ENCODE peak calls at places on chromosomes 2 and 18, in ten cellular contexts. R is H9, F is GM10248, L is astrocyte of the spinal cord, A is MCF 10A, S is cardiac fibroblast, Q is right atrium auricular region, W is uterus, O is HFF-Myc, U is HCT116. J is an unnamed sample.
A peak's percentile ranks its signal among the peaks of the same experiment; 100 is the strongest.

GRCh38 chr2:102286041-102286440 is 25.3 kb upstream of the IL1RL1 start:
- DNase-seq in Q (no peak), L (no peak), O (no peak), W (no peak), A (no peak), U (no peak), R (no peak), F (no peak), S (no peak), J (no peak)

GRCh38 chr18:79523738-79524180 is 128.0 kb downstream of the NFATC1 start:
- DNase-seq in O (no peak), S (no peak), Q (peak; percentile 57), A (no peak), L (no peak), R (no peak), W (peak; percentile 15), U (no peak), F (peak; percentile 76), J (no peak)

GRCh38 chr2:82959677-82960076 is 1499.4 kb downstream of the SUCLG1 start:
- DNase-seq in R (no peak), O (no peak), S (no peak), U (no peak), A (no peak), F (no peak), W (no peak), L (peak; percentile 1), Q (no peak), J (no peak)

GRCh38 chr2:23426284-23426905 is 41.4 kb downstream of the KLHL29 start:
- DNase-seq in W (peak; percentile 39), L (peak; percentile 55), A (peak; percentile 67), U (no peak), R (peak; percentile 20), S (peak; percentile 73), Q (peak; percentile 81), O (no peak), F (no peak), J (peak; percentile 86)

GRCh38 chr2:121489944-121490585 is 40.6 kb upstream of the RNU4ATAC start:
- DNase-seq in S (no peak), F (no peak), R (no peak), O (no peak), A (peak; percentile 21), U (no peak), W (no peak), Q (no peak), L (no peak), J (peak; percentile 79)

GRCh38 chr2:73032702-73033097 is 38.8 kb downstream of the SFXN5 start:
- DNase-seq in R (no peak), U (no peak), Q (no peak), S (no peak), A (no peak), O (no peak), W (no peak), F (no peak), L (no peak), J (no peak)

GRCh38 chr2:171180229-171180937 is 19.7 kb upstream of the TLK1 start:
- DNase-seq in A (no peak), Q (no peak), O (no peak), L (no peak), R (no peak), S (no peak), F (peak; percentile 32), W (no peak), U (no peak), J (no peak)

GRCh38 chr2:175251425-175252041 is 70.0 kb upstream of the ATP5MC3 start:
- DNase-seq in L (peak; percentile 45), A (peak; percentile 63), F (peak; percentile 28), Q (no peak), R (no peak), W (no peak), O (no peak), S (peak; percentile 61), U (peak; percentile 24), J (peak; percentile 40)

GRCh38 chr2:208265371-208265806 is 666 bp upstream of the PIKFYVE start:
- DNase-seq in W (peak; percentile 24), U (no peak), O (peak; percentile 24), R (no peak), F (peak; percentile 52), A (peak; percentile 23), L (no peak), Q (no peak), S (peak; percentile 69), J (peak; percentile 21)

GRCh38 chr2:99772766-99773331 is 283.0 kb upstream of the REV1 start:
- DNase-seq in R (no peak), A (no peak), Q (no peak), S (no peak), U (no peak), O (no peak), W (no peak), L (no peak), F (no peak), J (no peak)

GRCh38 chr2:168758970-168759820 is 43.2 kb upstream of the NOSTRIN start:
- DNase-seq in W (peak; percentile 31), U (peak; percentile 21), A (peak; percentile 67), O (peak; percentile 37), L (peak; percentile 57), S (peak; percentile 76), F (peak; percentile 45), Q (no peak), R (no peak), J (peak; percentile 63)

GRCh38 chr2:153940511-153940910 is 68.8 kb downstream of the GALNT13 start:
- DNase-seq in L (peak; percentile 61), Q (no peak), O (no peak), S (peak; percentile 32), W (no peak), A (no peak), U (no peak), R (no peak), F (no peak), J (peak; percentile 5)

GRCh38 chr18:29653816-29654215 is 1388.7 kb downstream of the DSC3 start:
- DNase-seq in S (no peak), F (no peak), W (no peak), R (no peak), U (no peak), O (no peak), L (no peak), Q (no peak), A (no peak), J (no peak)

GRCh38 chr2:112664689-112665088 is 18.9 kb downstream of the SLC20A1 start:
- DNase-seq in L (no peak), R (no peak), U (no peak), F (no peak), O (no peak), A (no peak), S (no peak), W (no peak), Q (no peak), J (no peak)

DNA sequence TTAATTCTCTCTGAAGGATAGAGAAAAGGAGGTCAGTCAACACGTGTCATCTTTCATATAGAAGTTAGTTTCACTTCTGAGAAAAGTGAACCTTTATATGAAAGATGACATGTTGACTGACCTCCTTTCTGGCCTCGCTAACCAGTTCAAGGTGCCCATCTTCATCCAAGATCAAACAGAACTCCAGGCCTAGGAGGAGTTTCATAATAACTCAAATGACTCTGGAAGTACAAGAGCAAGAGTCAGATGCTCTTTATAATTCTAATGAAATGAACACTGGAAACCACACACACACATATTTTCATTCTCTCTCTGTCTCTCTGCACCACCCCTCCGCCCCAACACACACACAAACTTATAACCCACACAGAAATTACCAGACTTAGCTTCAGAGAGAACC is 16.3 kb downstream of the ANKRD44 start:
- DNase-seq in L (no peak), A (no peak), U (no peak), F (no peak), W (no peak), S (no peak), O (no peak), R (no peak), Q (no peak), J (peak; percentile 13)
- TF ChIP-seq CTCF in L (no peak), A (no peak), U (no peak), F (no peak), W (no peak), S (no peak), O (no peak), R (no peak), Q (no peak), J (no peak)

DNA sequence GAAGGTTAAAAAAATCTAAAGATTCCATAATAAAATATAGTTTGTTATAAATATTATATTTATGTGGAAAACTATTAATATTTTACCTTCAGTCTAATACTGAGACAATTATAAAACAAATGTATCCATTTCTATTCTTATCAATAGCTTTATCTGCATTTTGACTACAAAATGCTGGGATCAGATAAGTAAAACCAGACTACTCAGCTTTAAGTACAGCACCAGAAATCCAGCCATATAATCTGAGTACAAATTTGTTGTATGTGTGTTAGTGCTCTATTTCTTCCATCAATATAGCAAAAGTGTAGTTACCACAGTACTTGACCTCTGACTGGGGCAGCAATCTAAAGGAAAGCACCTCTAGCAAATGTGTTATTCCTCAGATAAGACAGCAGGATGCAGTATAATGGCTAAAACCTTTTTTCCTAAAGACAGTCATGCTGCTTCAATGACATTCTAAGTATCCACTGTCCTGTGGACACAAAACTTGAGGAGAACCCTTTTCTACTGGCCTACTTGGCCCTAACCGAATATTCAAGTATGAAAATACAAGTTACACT is 68.1 kb downstream of the OLA1 start:
- DNase-seq in S (peak; percentile 13), L (no peak), U (no peak), R (no peak), A (peak; percentile 20), O (no peak), W (no peak), Q (no peak), F (no peak), J (peak; percentile 6)
- TF ChIP-seq CTCF in S (peak; percentile 17), L (peak; percentile 10), U (peak; percentile 26), R (peak; percentile 42), A (no peak), O (no peak), W (no peak), Q (no peak), F (peak; percentile 7), J (no peak)

GRCh38 chr18:11518788-11519685 is 90.4 kb upstream of the SLC35G4 start:
- DNase-seq in R (peak; percentile 86), F (peak; percentile 80), U (peak; percentile 57), Q (no peak), S (peak; percentile 71), O (no peak), A (peak; percentile 67), L (peak; percentile 53), W (no peak), J (peak; percentile 33)
- TF ChIP-seq CTCF in R (peak; percentile 96), F (peak; percentile 86), U (peak; percentile 94), Q (peak; percentile 65), S (peak; percentile 74), O (peak; percentile 57), A (peak; percentile 60), L (peak; percentile 76), W (no peak), J (peak; percentile 60)

DNA sequence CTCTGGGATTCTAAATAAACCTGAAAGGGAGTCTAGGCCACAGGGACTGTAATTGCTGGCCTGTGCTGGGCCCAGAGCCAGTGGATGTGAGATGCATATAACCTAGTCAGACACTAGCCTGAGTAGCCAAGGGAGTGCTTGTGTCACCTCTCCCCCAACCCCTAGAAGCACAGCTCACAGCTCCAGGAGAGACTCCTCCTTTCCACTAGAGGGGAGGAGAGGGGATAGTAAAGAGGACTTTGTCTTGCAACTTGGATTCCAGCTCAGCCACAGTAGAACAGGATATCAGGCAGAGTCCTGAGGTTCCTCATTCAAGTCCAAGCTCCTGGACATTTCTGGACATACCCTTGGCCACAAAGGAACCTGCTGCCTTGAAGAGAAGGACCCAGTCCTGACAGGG is 18.4 kb upstream of the EVA1A start:
- DNase-seq in L (no peak), R (no peak), S (no peak), Q (no peak), W (no peak), F (no peak), A (no peak), O (no peak), U (no peak), J (no peak)
- TF ChIP-seq CTCF in L (no peak), R (no peak), S (no peak), Q (no peak), W (no peak), F (no peak), A (no peak), O (no peak), U (no peak), J (no peak)

J was measured in AG10803.